ENCODE peak calls at places on chromosomes 6 and 20, in ten cellular contexts. Q is choroid plexus epithelial cell; O is CD4-positive, alpha-beta T cell; X is activated CD8-positive, alpha-beta T cell treated with anti-CD3 and anti-CD28 coated beads for 36 hours; T is hepatocyte; U is lung; M is uterus; Y is ascending aorta; D is cardiac fibroblast; S is Calu3. F is an unnamed sample.

GRCh38 chr20:47500554-47500953 is 1.1 kb upstream of the NCOA3 start:
- DNase-seq in U (no peak), Q (no peak), O (no peak), M (no peak), X (no peak), S (peak; percentile 11), D (no peak), Y (no peak), T (no peak), F (no peak)

GRCh38 chr6:24658573-24659511 is 7.9 kb downstream of the TDP2 start:
- DNase-seq in Q (peak; percentile 97), U (no peak), O (no peak), X (no peak), T (peak; percentile 37), S (peak; percentile 33), M (no peak), D (peak; percentile 83), Y (no peak), F (no peak)

GRCh38 chr6:41367700-41368099 is 32.3 kb downstream of the NCR2 start:
- DNase-seq in Y (no peak), S (peak; percentile 83), T (peak; percentile 87), O (no peak), M (peak; percentile 44), U (no peak), Q (peak; percentile 80), X (peak; percentile 18), D (peak; percentile 57), F (peak; percentile 73)

GRCh38 chr6:105733556-105734162 is 330.8 kb upstream of the PREP start:
- DNase-seq in T (peak; percentile 43), U (no peak), Y (no peak), M (no peak), X (no peak), Q (peak; percentile 74), S (no peak), D (peak; percentile 50), O (no peak), F (no peak)

GRCh38 chr6:23533311-23533710 is 592.7 kb upstream of the NRSN1 start:
- DNase-seq in U (no peak), O (no peak), T (no peak), X (no peak), D (no peak), Y (no peak), Q (no peak), M (no peak), S (peak; percentile 24), F (no peak)

GRCh38 chr20:57270204-57270937 is 3.9 kb upstream of the BMP7 start:
- DNase-seq in Q (no peak), Y (no peak), X (no peak), T (no peak), U (no peak), O (no peak), S (no peak), D (no peak), M (no peak), F (no peak)

GRCh38 chr6:126148853-126149252 is 162.5 kb downstream of the TRMT11 start:
- DNase-seq in Q (no peak), O (no peak), T (no peak), S (no peak), M (no peak), X (no peak), D (no peak), Y (no peak), U (no peak), F (no peak)

GRCh38 chr20:32135983-32136515 is 26.5 kb downstream of the TM9SF4 start:
- DNase-seq in M (no peak), X (no peak), Y (no peak), S (no peak), U (no peak), T (no peak), Q (no peak), O (no peak), D (no peak), F (no peak)

GRCh38 chr6:143569035-143569434 is 57.5 kb upstream of the FUCA2 start:
- DNase-seq in O (no peak), Q (peak; percentile 56), S (no peak), D (peak; percentile 26), U (no peak), Y (no peak), M (no peak), T (no peak), X (no peak), F (no peak)

GRCh38 chr6:66556936-66557335 is 849.9 kb upstream of the EYS start:
- DNase-seq in S (no peak), U (no peak), D (no peak), M (no peak), O (no peak), Y (no peak), Q (peak; percentile 5), X (no peak), T (no peak), F (no peak)

GRCh38 chr6:66555082-66555481 is 848.1 kb upstream of the EYS start:
- DNase-seq in X (no peak), Y (no peak), T (no peak), Q (peak; percentile 20), S (no peak), O (no peak), D (no peak), U (no peak), M (no peak), F (no peak)

GRCh38 chr6:66561479-66561878 is 854.5 kb upstream of the EYS start:
- DNase-seq in Y (no peak), O (no peak), T (no peak), U (no peak), D (no peak), X (no peak), S (no peak), M (no peak), Q (no peak), F (no peak)

DNA sequence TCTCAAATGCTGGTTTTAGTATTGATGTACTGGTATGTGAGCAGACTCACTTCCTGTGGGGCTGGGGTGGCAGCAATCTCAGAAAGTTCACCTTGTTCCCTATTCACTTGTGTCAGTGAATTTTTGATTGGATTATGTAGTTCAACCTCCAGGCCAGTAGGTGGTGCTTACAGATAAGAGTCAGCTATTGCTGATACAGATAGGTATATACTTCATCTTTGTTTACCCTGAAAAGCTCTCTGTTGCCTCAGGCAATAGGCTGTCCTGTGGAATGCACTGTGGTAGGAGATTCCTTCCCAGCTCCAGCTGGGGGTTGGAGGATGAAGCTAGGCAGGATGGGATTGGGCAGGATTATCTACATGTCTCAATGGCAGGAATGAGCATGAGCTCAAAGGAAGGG is 851.2 kb upstream of the EYS start:
- DNase-seq in M (no peak), X (no peak), O (no peak), S (no peak), Q (peak; percentile 4), Y (no peak), T (no peak), D (no peak), U (no peak), F (no peak)
- TF ChIP-seq CTCF in M (no peak), X (peak; percentile 26), O (no peak), S (no peak), Q (peak; percentile 20), Y (no peak), T (no peak), D (no peak), U (no peak), F (peak; percentile 17)

DNA sequence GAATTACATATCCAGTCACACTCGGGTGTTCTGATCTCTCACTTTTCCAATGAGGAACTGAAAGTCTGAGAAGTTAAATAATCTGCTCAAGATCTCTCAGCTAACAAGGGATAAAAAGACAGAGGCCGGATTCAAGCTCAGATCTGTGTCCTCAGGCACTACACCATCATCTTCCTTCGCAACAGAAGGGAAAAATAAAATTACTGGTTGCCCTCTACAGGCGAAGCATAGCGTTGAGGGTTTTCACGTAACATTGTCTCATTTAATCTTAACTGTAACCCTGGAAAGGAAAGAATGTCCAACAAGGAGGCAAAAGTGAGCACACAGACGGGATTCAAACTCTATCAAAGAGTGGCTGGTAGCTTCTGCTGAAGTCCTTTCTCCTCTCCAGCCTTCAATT is 67.8 kb upstream of the ANKEF1 start:
- DNase-seq in S (no peak), O (no peak), D (no peak), X (no peak), M (no peak), Y (no peak), Q (peak; percentile 40), T (no peak), U (no peak), F (no peak)
- TF ChIP-seq CTCF in S (peak; percentile 27), O (no peak), D (peak; percentile 30), X (no peak), M (no peak), Y (peak; percentile 20), Q (peak; percentile 65), T (peak; percentile 33), U (no peak), F (peak; percentile 47)

GRCh38 chr20:23087587-23088275 is 1.6 kb upstream of the CD93 start:
- DNase-seq in M (no peak), O (no peak), S (no peak), Q (no peak), U (no peak), Y (no peak), T (no peak), D (no peak), X (no peak), F (no peak)
- TF ChIP-seq CTCF in M (no peak), O (no peak), S (no peak), Q (no peak), U (no peak), Y (no peak), T (no peak), D (no peak), X (no peak), F (no peak)

DNA sequence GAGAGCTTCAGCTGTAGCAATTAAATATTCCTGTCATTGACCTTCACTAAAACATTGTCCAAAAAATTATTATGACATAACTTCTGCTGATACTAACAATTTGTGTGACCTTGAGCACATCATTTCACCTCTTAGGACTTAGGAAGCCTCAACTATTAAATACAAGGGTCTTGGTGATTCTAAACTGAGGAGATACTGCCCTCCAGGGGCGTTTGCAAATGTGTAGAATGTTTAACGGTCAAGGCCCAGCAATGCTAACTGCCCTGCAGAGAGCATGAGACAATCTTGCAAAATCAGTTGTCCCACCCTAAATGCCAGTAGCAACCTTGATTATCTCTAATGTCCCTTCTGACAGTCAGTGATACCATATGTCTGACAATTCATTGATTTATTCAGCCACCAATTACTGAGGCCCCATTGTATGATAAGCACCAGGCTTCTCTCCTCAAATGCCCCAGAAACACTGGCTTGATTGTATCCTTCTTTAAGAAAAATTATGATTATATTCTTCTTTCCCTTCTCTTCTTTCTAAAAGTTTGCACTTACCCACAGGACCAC is 284.1 kb upstream of the PLN start:
- DNase-seq in Y (no peak), Q (peak; percentile 52), X (peak; percentile 12), O (no peak), D (peak; percentile 51), M (no peak), S (no peak), U (no peak), T (peak; percentile 33), F (peak; percentile 17)
- TF ChIP-seq CTCF in Y (peak; percentile 31), Q (peak; percentile 56), X (no peak), O (no peak), D (no peak), M (peak; percentile 31), S (no peak), U (no peak), T (peak; percentile 52), F (peak; percentile 57)

DNA sequence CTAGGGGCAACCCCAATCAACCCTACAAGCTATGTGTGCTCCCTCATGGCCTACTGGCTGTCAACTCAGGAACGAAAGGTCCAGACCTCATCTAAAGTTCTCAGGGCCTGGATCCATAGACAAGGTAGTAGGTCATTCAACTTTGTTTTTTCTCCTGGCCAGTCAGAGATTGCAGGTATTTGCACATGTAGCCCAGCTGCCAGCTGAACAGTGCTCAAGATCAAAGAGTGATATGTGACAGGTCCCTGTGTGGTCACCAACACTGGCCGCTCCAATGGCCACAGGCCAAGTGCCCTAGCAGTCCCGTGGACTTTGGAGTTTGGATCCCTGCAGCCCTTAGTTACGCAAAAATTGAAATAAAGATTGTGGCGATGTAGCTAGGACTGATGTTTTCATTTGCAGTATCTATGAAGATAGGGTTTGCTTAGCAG is 60.6 kb upstream of the ATXN1 start:
- DNase-seq in S (no peak), T (peak; percentile 67), D (no peak), Y (no peak), O (no peak), M (no peak), Q (no peak), X (no peak), U (no peak), F (no peak)
- TF ChIP-seq CTCF in S (no peak), T (no peak), D (no peak), Y (no peak), O (no peak), M (no peak), Q (no peak), X (no peak), U (no peak), F (no peak)